ENCODE peak calls at places on chromosomes 4 and X, in seven cellular contexts. E, A, U, R, H, L and Z are unnamed samples.

GRCh38 chr4:164768516-164768915 is 14.6 kb downstream of the SMIM31 start:
- DNase-seq in E (no peak), A (peak), H (peak), U (no peak), L (no peak), R (no peak), Z (no peak)

GRCh38 chr4:156999175-156999517 is 27.5 kb upstream of the PDGFC start:
- DNase-seq in R (peak), H (peak), L (no peak), E (no peak), A (peak), U (no peak), Z (peak)

GRCh38 chr4:65665951-65666523 is 4.3 kb downstream of the EPHA5 start:
- DNase-seq in H (no peak), L (no peak), U (no peak), E (no peak), A (no peak), R (no peak), Z (no peak)

GRCh38 chrX:150219374-150220185 is 143.5 kb upstream of the MAMLD1 start:
- DNase-seq in U (no peak), L (no peak), R (no peak), E (no peak), H (peak), A (no peak), Z (peak)

GRCh38 chrX:111181883-111182400 is 86.0 kb downstream of the PAK3 start:
- DNase-seq in L (no peak), U (no peak), H (no peak), R (no peak), A (no peak), E (no peak), Z (no peak)

GRCh38 chr4:147019061-147019460 is 73.4 kb upstream of the TTC29 start:
- DNase-seq in L (no peak), R (peak), H (peak), E (peak), A (peak), U (no peak), Z (peak)

GRCh38 chr4:112515278-112516075 is 503 bp downstream of the NEUROG2 start:
- DNase-seq in E (peak), R (no peak), L (no peak), A (no peak), H (no peak), U (no peak), Z (no peak)

GRCh38 chrX:130916636-130917422 is 13.8 kb upstream of the ENOX2 start:
- DNase-seq in L (no peak), U (no peak), H (peak), E (peak), A (peak), R (peak), Z (peak)

GRCh38 chr4:12761694-12762093 is 722.4 kb downstream of the RAB28 start:
- DNase-seq in L (no peak), H (no peak), A (no peak), E (no peak), U (no peak), R (no peak), Z (no peak)

GRCh38 chr4:100848865-100849264 is 331.0 kb upstream of the EMCN start:
- DNase-seq in R (no peak), L (no peak), A (peak), U (no peak), E (no peak), H (no peak), Z (no peak)

GRCh38 chr4:141133146-141134006 is at the start of gene RNF150:
- DNase-seq in H (peak), R (peak), A (no peak), L (peak), E (peak), U (peak), Z (peak)

GRCh38 chr4:174847801-174848427 is 18.9 kb upstream of the GLRA3 start:
- DNase-seq in U (no peak), L (no peak), E (no peak), H (no peak), R (no peak), A (no peak), Z (no peak)

GRCh38 chr4:44678094-44679023 is at the start of gene GUF1:
- DNase-seq in R (peak), L (peak), H (peak), A (peak), E (peak), U (peak), Z (peak)

GRCh38 chrX:128396601-128397000 is 344.4 kb upstream of the ACTRT1 start:
- DNase-seq in U (no peak), H (no peak), A (no peak), E (no peak), L (no peak), R (no peak), Z (no peak)

GRCh38 chr4:106671711-106672110 is 303.1 kb upstream of the GIMD1 start:
- DNase-seq in L (no peak), R (no peak), E (no peak), A (no peak), H (no peak), U (no peak), Z (no peak)

GRCh38 chr4:113572620-113573019 is 188.9 kb downstream of the CAMK2D start:
- DNase-seq in H (no peak), R (no peak), U (no peak), L (no peak), A (no peak), E (no peak), Z (no peak)

GRCh38 chr4:101651778-101652177 is 138.8 kb upstream of the BANK1 start:
- DNase-seq in R (no peak), H (no peak), A (no peak), E (no peak), U (no peak), L (no peak), Z (no peak)

GRCh38 chr4:40583850-40584439 is 45.7 kb downstream of the RBM47 start:
- DNase-seq in U (no peak), L (no peak), E (no peak), H (no peak), A (no peak), R (no peak), Z (peak)

GRCh38 chr4:22345678-22346077 is 170.2 kb downstream of the ADGRA3 start:
- DNase-seq in R (no peak), E (no peak), H (no peak), A (no peak), U (no peak), L (no peak), Z (no peak)

GRCh38 chr4:73653695-73654106 is 33.5 kb upstream of the RASSF6 start:
- DNase-seq in E (peak), L (no peak), R (peak), A (peak), U (peak), H (peak), Z (peak)

GRCh38 chrX:69324851-69325250 is 159.6 kb upstream of the PJA1 start:
- DNase-seq in H (no peak), U (no peak), E (peak), R (no peak), L (no peak), A (no peak), Z (no peak)

GRCh38 chr4:19324175-19324574 is 927.5 kb upstream of the SLIT2 start:
- DNase-seq in A (no peak), E (no peak), L (no peak), R (no peak), H (no peak), U (no peak), Z (no peak)

GRCh38 chr4:142817442-142817841 is 28.7 kb downstream of the INPP4B start:
- DNase-seq in R (no peak), L (no peak), U (no peak), H (peak), A (peak), E (no peak), Z (no peak)

GRCh38 chrX:23820235-23820782 is 37.3 kb downstream of the SAT1 start:
- DNase-seq in U (no peak), R (no peak), E (no peak), A (peak), H (no peak), L (no peak), Z (no peak)

GRCh38 chr4:168501407-168501806 is 4.6 kb downstream of the PALLD start:
- DNase-seq in U (no peak), R (peak), L (no peak), A (no peak), E (no peak), H (no peak), Z (no peak)

GRCh38 chr4:111959202-111959601 is 186.1 kb upstream of the FAM241A start:
- DNase-seq in R (peak), A (peak), U (no peak), H (peak), L (no peak), E (no peak), Z (peak)

GRCh38 chr4:95910749-95911148 is 70.9 kb downstream of the PDHA2 start:
- DNase-seq in E (no peak), H (no peak), U (no peak), A (no peak), R (no peak), L (no peak), Z (no peak)

GRCh38 chr4:123787710-123788109 is 391.1 kb downstream of the SPRY1 start:
- DNase-seq in U (no peak), L (no peak), E (no peak), H (no peak), A (no peak), R (no peak), Z (no peak)

GRCh38 chr4:111506706-111507105 is 638.5 kb upstream of the FAM241A start:
- DNase-seq in R (no peak), U (no peak), A (no peak), E (no peak), H (peak), L (no peak), Z (no peak)

GRCh38 chr4:152937535-152938236 is 1.6 kb downstream of the FHDC1 start:
- DNase-seq in E (peak), A (no peak), H (peak), L (no peak), U (no peak), R (no peak), Z (peak)

GRCh38 chr4:27066591-27066990 is 205.9 kb downstream of the STIM2 start:
- DNase-seq in L (no peak), A (no peak), H (no peak), E (no peak), R (no peak), U (no peak), Z (no peak)

GRCh38 chr4:1711906-1712215 is 258 bp downstream of the SLBP start:
- DNase-seq in R (no peak), A (no peak), L (no peak), E (peak), H (peak), U (no peak), Z (no peak)

GRCh38 chr4:151921811-151922210 is 161.0 kb upstream of the GATB start:
- DNase-seq in E (no peak), R (no peak), L (no peak), A (no peak), U (no peak), H (peak), Z (no peak)
- TF ChIP-seq CEBPB in E (no peak), R (no peak), L (no peak), A (no peak), U (no peak), H (no peak), Z (no peak)

GRCh38 chr4:183599690-183600089 is 59.3 kb downstream of the RWDD4 start:
- DNase-seq in R (peak), L (no peak), U (no peak), E (no peak), A (no peak), H (no peak), Z (no peak)
- TF ChIP-seq CEBPB in R (no peak), L (no peak), U (no peak), E (no peak), A (no peak), H (no peak), Z (no peak)

GRCh38 chrX:125132274-125132673 is 187.4 kb upstream of the TEX13C start:
- DNase-seq in H (peak), E (peak), L (no peak), A (no peak), R (peak), U (no peak), Z (peak)

DNA sequence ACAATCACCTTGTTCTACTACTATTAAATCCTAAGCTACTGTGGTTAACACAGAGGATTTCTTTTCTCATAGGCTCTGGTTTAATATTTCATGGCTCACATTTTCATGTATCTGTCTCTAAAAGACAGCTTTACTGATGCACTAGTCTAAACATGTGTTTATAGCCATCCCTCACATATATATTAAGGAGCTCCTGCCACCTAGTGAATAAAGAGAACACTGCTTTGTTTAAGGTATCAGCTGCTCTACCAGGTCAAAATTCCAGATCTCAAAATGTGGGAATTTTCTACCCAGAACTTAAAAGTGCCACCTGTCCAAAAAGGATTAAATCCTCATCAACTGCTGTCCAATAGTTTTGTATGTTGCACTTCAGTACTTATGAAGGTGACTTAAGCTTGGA is 188.5 kb upstream of the TEX13C start:
- DNase-seq in E (no peak), R (peak), U (no peak), L (no peak), H (no peak), A (no peak), Z (no peak)
- TF ChIP-seq CEBPB in E (no peak), R (no peak), U (no peak), L (no peak), H (no peak), A (no peak), Z (no peak)

DNA sequence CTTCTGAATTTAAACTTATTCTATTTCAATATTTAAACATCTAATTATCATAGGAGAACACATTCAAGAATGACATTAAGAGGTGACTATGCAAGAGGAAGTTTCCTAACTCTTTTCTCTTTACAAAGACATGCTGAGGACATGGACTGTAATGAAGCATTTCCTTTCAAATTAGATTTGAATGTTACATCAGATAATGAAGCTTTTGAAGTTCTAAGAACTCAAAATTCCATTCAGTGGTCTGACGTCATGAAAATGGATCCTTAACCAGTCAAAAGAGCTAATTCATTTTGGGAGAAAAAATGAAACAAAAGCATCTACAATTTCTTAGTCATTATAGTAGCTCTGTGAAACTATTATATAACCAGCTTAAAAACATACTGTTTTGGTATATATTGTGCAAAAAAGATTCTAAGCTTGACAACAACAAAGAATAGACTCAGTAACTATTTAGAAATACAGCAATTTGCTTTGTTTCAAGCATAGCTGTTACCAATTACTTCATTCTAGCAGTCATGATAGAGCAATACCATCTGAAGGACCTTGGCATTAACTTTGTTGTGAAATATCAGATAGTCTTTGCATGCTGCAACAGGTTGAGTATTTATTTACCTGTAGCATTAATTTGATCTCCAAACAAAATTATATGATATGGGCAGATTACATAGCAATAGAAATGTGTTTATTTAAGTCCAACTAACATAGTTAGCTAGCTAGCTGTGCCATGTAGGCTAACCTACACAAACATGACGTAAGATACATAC is 13.7 kb upstream of the DTHD1 start:
- DNase-seq in E (no peak), A (no peak), L (no peak), R (no peak), U (no peak), H (no peak), Z (no peak)
- TF ChIP-seq CEBPB in E (no peak), A (no peak), L (no peak), R (no peak), U (no peak), H (no peak), Z (no peak)

GRCh38 chrX:41478397-41478911 is 31.3 kb downstream of the NYX start:
- DNase-seq in U (no peak), H (no peak), R (no peak), E (no peak), L (no peak), A (no peak), Z (no peak)
- TF ChIP-seq CEBPB in U (no peak), H (no peak), R (no peak), E (no peak), L (no peak), A (no peak), Z (no peak)